ENCODE peak calls at places on chromosomes 2 and 18, in eight cellular contexts. X is mammary epithelial cell; E is HCT116; H is aorta; V is iPS DF 6.9; L is CD4-positive, alpha-beta memory T cell; O is GM23338; C is esophagus squamous epithelium. U is an unnamed sample. For H3K4me1, the result is how much of the 10 kb centered on the place peaks cover.

GRCh38 chr2:98013407-98014042 is 17.8 kb upstream of the TMEM131 start:
- DNase-seq in L (no peak), E (no peak), H (no peak), C (no peak), V (no peak), X (peak), O (no peak), U (no peak)

GRCh38 chr2:85935746-85936208 is 47.0 kb upstream of the ST3GAL5 start:
- DNase-seq in X (peak), E (peak), O (peak), C (no peak), V (no peak), H (no peak), L (no peak), U (no peak)

GRCh38 chr2:118705032-118705431 is 142.4 kb downstream of the EN1 start:
- DNase-seq in X (peak), O (no peak), H (no peak), E (no peak), V (no peak), C (no peak), L (no peak), U (no peak)

GRCh38 chr18:35661483-35662146 is 80.1 kb downstream of the GALNT1 start:
- DNase-seq in X (no peak), E (no peak), V (no peak), L (no peak), O (peak), C (no peak), H (no peak), U (no peak)

GRCh38 chr2:38600242-38600891 is 2.4 kb downstream of the HNRNPLL start:
- DNase-seq in X (no peak), C (no peak), H (no peak), O (peak), L (no peak), E (no peak), V (no peak), U (no peak)

GRCh38 chr2:145753209-145753608 is 1233.3 kb upstream of the ZEB2 start:
- DNase-seq in E (no peak), C (no peak), V (no peak), X (no peak), H (no peak), O (no peak), L (no peak), U (no peak)

GRCh38 chr2:237631029-237631785 is 3.8 kb downstream of the LRRFIP1 start:
- DNase-seq in X (no peak), H (peak), L (no peak), O (no peak), V (no peak), E (no peak), C (no peak), U (no peak)

GRCh38 chr18:8319798-8320477 is 289.3 kb upstream of the RAB12 start:
- DNase-seq in C (no peak), L (no peak), H (no peak), V (no peak), X (no peak), O (no peak), E (no peak), U (no peak)

GRCh38 chr2:38465789-38466127 is 88.7 kb upstream of the ATL2 start:
- DNase-seq in O (peak), H (no peak), C (no peak), E (peak), L (no peak), V (peak), X (peak), U (no peak)

GRCh38 chr2:14352067-14352466 is 280.4 kb upstream of the LRATD1 start:
- DNase-seq in O (no peak), V (no peak), X (no peak), E (no peak), L (no peak), C (no peak), H (no peak), U (no peak)

GRCh38 chr2:20589975-20590703 is 60.8 kb downstream of the HS1BP3 start:
- DNase-seq in H (peak), X (no peak), C (no peak), L (no peak), O (no peak), E (no peak), V (no peak), U (no peak)

GRCh38 chr2:26710174-26710573 is 17.7 kb downstream of the KCNK3 start:
- DNase-seq in C (no peak), V (no peak), O (no peak), E (no peak), H (no peak), X (no peak), L (no peak), U (no peak)

GRCh38 chr2:26715528-26716270 is 23.2 kb downstream of the KCNK3 start:
- DNase-seq in E (no peak), L (no peak), C (no peak), V (no peak), X (no peak), H (no peak), O (no peak), U (no peak)

GRCh38 chr2:26710743-26711456 is 18.4 kb downstream of the KCNK3 start:
- DNase-seq in E (no peak), V (no peak), H (no peak), L (no peak), X (no peak), O (no peak), C (no peak), U (no peak)

GRCh38 chr2:26711457-26712155 is 19.1 kb downstream of the KCNK3 start:
- DNase-seq in C (no peak), O (no peak), L (no peak), X (no peak), E (no peak), V (no peak), H (no peak), U (no peak)

DNA sequence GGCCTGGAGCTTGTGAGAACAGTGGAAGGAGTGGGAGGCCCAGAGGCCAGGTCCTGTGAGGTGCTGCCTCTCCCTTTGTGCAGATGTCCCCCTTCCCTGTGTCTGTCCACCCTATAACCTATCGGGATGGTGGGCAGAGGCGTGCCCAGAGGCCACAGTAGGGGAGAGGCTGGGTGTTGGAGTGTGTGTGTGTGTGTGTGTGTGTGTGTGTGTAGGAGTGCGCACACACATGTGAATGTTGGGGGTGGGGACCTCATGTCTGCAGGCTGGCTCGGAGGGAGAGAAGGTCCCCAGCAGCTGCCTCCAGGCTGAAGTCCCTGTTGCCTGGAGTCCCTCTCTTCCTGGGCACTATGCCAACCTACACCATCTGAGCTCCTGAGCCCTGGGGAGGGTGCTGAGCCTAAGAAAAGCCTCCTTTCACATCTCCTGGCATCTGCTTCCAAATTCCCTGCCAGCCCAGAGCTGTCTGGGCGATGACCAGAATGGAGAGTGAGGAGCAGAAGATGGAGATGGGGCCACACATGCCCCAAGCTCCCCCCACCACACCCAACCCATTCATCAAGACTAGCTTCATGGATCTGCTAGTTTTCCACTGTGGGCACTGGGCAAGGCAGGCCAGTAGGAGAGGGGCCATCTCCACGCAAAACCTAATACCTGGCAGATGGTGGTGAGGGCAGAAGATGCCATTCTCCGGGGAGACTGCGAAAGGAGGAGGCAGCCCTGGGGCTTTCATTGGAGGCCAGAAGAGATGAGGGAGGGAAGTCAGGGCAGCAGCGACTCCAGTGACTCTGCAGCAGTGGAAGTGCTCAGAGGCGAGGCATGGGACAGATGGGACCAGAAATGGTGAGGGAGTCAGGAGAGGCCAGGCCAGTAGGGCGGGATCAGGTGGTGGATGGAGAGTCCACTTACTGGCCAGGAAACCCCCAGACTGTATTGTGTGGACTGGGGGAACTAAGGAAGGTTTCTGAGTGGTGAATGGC is 20.3 kb downstream of the KCNK3 start:
- DNase-seq in L (no peak), V (no peak), E (no peak), H (no peak), X (no peak), O (no peak), C (no peak), U (no peak)
- H3K4me1 ChIP-seq in L (under half), V (under half), E (under half), H (under half), X (under half), O (under half), C (under half), U (under half)

GRCh38 chr18:77103181-77103875 is 29.3 kb downstream of the MBP start:
- DNase-seq in H (no peak), X (no peak), E (no peak), O (no peak), L (no peak), C (no peak), V (no peak), U (no peak)

GRCh38 chr18:77105021-77105420 is 27.6 kb downstream of the MBP start:
- DNase-seq in V (no peak), H (no peak), E (no peak), O (no peak), X (no peak), C (no peak), L (peak), U (no peak)

GRCh38 chr18:77102246-77103040 is 30.1 kb downstream of the MBP start:
- DNase-seq in H (no peak), L (peak), V (no peak), C (no peak), O (no peak), E (no peak), X (peak), U (no peak)

GRCh38 chr18:77105680-77106079 is 26.9 kb downstream of the MBP start:
- DNase-seq in L (no peak), V (no peak), O (no peak), H (no peak), E (no peak), X (no peak), C (no peak), U (no peak)

DNA sequence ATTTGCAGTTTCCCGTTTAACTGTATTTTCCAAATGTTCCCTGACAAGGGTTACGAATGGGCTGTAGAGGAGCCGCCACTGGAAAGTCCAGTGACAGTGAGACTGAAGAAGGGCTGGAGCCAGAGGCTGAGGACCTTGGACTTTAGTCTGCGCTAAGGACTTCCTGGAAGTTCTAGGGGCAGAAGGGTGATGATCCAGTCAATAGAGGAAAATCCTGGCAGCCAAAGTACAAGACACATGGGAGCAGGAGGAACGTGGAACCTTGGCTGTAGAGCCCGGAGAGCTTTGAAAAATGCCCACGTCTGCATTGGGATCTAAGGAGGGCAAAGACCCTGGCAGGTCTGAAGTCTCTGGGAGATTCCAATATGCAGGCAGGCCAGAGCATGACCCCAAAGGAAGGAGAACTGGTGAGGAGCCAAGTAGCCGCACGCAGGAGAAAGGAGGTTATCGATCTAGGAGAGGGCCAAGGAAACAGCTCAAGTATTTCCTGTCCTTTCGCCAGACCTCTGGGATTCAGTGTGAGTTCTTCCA is 28.5 kb downstream of the MBP start:
- DNase-seq in L (no peak), H (no peak), E (no peak), V (no peak), C (no peak), O (no peak), X (no peak), U (no peak)
- H3K27ac ChIP-seq in L (peak), H (no peak), E (peak), V (no peak), C (peak), O (no peak), X (peak), U (peak)

DNA sequence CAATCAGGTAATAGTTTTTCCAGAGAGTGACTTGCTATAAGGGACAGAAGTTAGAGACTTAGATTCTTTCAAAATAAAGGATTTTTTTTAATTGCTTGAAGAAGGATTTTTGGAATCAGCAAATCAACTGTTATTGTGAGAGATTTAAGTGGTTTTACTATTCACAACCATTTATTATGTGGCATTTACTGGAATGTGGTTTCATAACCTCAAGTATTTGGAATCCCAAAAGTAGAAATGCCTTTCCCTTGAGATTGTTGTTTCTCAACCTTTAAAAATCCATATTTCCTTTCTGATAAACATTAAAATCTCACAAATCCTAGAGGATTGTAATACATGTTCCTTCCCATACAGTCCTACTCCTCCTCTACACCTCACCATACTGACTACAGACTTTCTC is 5.0 kb downstream of the TANK start:
- DNase-seq in O (no peak), E (no peak), C (no peak), H (no peak), X (peak), L (no peak), V (no peak), U (no peak)
- H3K4me1 ChIP-seq in O (under half), E (half or more), C (under half), H (under half), X (under half), L (half or more), V (under half), U (under half)

DNA sequence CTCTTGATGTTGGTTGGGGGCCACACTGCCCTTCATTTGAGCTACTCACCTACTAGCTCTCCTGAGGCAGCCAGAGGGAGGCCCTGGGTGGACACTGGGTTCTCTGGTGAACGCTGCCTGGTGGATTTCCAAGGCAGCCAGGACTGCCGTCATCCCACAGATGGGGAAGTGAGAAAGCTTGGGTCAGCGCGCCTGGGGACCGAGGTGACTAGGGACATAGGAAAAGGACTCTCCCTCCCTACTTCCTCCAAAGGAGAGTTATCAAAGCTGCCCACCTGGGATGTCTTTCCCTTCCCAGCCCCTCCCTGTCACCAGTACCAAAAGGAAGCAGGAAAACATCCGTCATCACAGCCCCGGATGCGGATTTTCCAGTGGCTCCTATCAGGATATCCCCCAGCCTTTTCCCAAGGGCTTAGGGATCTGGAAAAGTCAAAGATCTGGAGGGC is 3.8 kb upstream of the SEMA4C start:
- DNase-seq in E (no peak), X (no peak), O (no peak), H (peak), C (no peak), L (no peak), V (no peak), U (no peak)
- H3K27ac ChIP-seq in E (no peak), X (no peak), O (peak), H (no peak), C (peak), L (no peak), V (no peak), U (peak)

U was measured in effector memory CD4-positive, alpha-beta T cell.